ENCODE peak calls at places on chromosomes 4 and X, in nine cellular contexts. K is neural progenitor cell, C is fibroblast of mammary gland, W is astrocyte of the cerebellum, V is mesothelial cell of epicardium, U is natural killer cell, D is neural crest cell, Q is omental fat pad, M is IMR-90. R is an unnamed sample.

GRCh38 chr4:140256335-140256734 is 102.4 kb upstream of the MAML3 start:
- DNase-seq in K (no peak), W (no peak), C (peak), U (no peak), D (no peak), V (no peak), Q (no peak), M (peak), R (peak)

GRCh38 chr4:27366424-27366823 is 505.8 kb downstream of the STIM2 start:
- DNase-seq in W (peak), Q (no peak), V (no peak), D (no peak), M (no peak), C (peak), U (no peak), K (no peak), R (no peak)

GRCh38 chrX:77977518-77977917 is 8.1 kb upstream of the PGAM4 start:
- DNase-seq in V (no peak), W (no peak), C (no peak), Q (no peak), U (no peak), D (no peak), M (no peak), K (no peak), R (no peak)

GRCh38 chrX:129522184-129523059 is 868 bp downstream of the SMARCA1 start:
- DNase-seq in M (peak), K (peak), Q (no peak), D (peak), W (no peak), U (no peak), V (peak), C (peak), R (no peak)

GRCh38 chrX:43813898-43814297 is 68.4 kb downstream of the MAOB start:
- DNase-seq in D (peak), M (no peak), K (peak), U (no peak), W (no peak), V (no peak), C (peak), Q (no peak), R (no peak)

GRCh38 chrX:153460826-153461225 is 9.6 kb downstream of the HAUS7 start:
- DNase-seq in Q (no peak), C (peak), M (peak), U (peak), D (peak), K (peak), V (peak), W (no peak), R (peak)

GRCh38 chr4:53507671-53508286 is 83.5 kb downstream of the LNX1 start:
- DNase-seq in V (no peak), K (no peak), D (no peak), C (peak), U (no peak), M (peak), W (peak), Q (no peak), R (no peak)

GRCh38 chrX:125003746-125004446 is 315.8 kb upstream of the TEX13C start:
- DNase-seq in U (no peak), C (no peak), D (no peak), W (no peak), M (no peak), Q (no peak), V (no peak), K (no peak), R (no peak)

GRCh38 chrX:132294776-132295495 is 75.7 kb upstream of the RAP2C start:
- DNase-seq in C (no peak), M (no peak), U (no peak), V (no peak), W (no peak), K (no peak), Q (no peak), D (no peak), R (no peak)

GRCh38 chrX:9342581-9343051 is 122.2 kb upstream of the TBL1X start:
- DNase-seq in Q (no peak), W (no peak), K (peak), U (peak), V (peak), D (peak), C (peak), M (peak), R (peak)

GRCh38 chr4:118942465-118942864 is 53.8 kb downstream of the SYNPO2 start:
- DNase-seq in W (no peak), M (peak), V (no peak), C (peak), U (no peak), D (no peak), Q (no peak), K (no peak), R (peak)

GRCh38 chr4:81471361-81472248 is at the start of gene RASGEF1B:
- DNase-seq in D (peak), U (peak), K (peak), C (peak), M (peak), W (no peak), Q (peak), V (peak), R (peak)

GRCh38 chr4:7487998-7488671 is 53.4 kb upstream of the PSAPL1 start:
- DNase-seq in U (no peak), C (no peak), D (no peak), K (no peak), Q (no peak), V (no peak), M (no peak), W (no peak), R (no peak)

GRCh38 chrX:135009057-135009605 is 13.2 kb downstream of the RTL8B start:
- DNase-seq in W (no peak), K (no peak), V (no peak), D (no peak), C (no peak), M (no peak), Q (no peak), U (no peak), R (no peak)

GRCh38 chr4:7929530-7929951 is 10.1 kb downstream of the AFAP1 start:
- DNase-seq in W (no peak), M (no peak), U (no peak), Q (no peak), C (no peak), V (no peak), K (peak), D (no peak), R (no peak)

GRCh38 chr4:52863324-52863723 is 1.2 kb downstream of the RASL11B start:
- DNase-seq in C (no peak), W (no peak), K (peak), V (no peak), M (no peak), U (no peak), D (no peak), Q (no peak), R (no peak)

GRCh38 chr4:163330828-163331628 is 1.4 kb downstream of the NPY1R start:
- DNase-seq in Q (no peak), W (no peak), K (no peak), C (no peak), U (no peak), M (no peak), V (no peak), D (no peak), R (no peak)

GRCh38 chr4:56330691-56331090 is 56.6 kb downstream of the AASDH start:
- DNase-seq in Q (no peak), D (no peak), V (no peak), U (no peak), W (no peak), C (no peak), K (peak), M (peak), R (no peak)

GRCh38 chrX:3638280-3638873 is 75.1 kb downstream of the PRKX start:
- DNase-seq in V (peak), M (peak), U (no peak), D (peak), Q (peak), C (peak), K (peak), W (peak), R (no peak)

GRCh38 chr4:7299908-7300710 is 107.8 kb downstream of the SORCS2 start:
- DNase-seq in V (no peak), W (no peak), U (no peak), D (no peak), K (no peak), Q (no peak), M (no peak), C (no peak), R (no peak)

GRCh38 chr4:100208459-100208858 is 18.2 kb upstream of the DDIT4L start:
- DNase-seq in U (no peak), C (peak), K (no peak), Q (no peak), W (no peak), M (no peak), V (no peak), D (no peak), R (no peak)

GRCh38 chrX:113510586-113510985 is 670.0 kb upstream of the AMOT start:
- DNase-seq in V (no peak), Q (no peak), C (peak), K (no peak), M (no peak), D (no peak), W (no peak), U (no peak), R (no peak)

GRCh38 chr4:41305486-41305885 is 48.8 kb downstream of the UCHL1 start:
- DNase-seq in K (no peak), C (no peak), V (no peak), M (no peak), W (no peak), Q (no peak), U (no peak), D (no peak), R (no peak)

GRCh38 chr4:155966171-155966570 is 12.5 kb upstream of the CTSO start:
- DNase-seq in M (no peak), U (no peak), D (no peak), K (no peak), V (no peak), W (no peak), Q (no peak), C (no peak), R (no peak)

GRCh38 chr4:53591372-53591892 is at the start of gene LNX1:
- DNase-seq in K (peak), U (no peak), D (no peak), Q (no peak), W (no peak), V (peak), M (no peak), C (no peak), R (no peak)

GRCh38 chr4:179977378-179977777 is 2265.8 kb upstream of the TENM3 start:
- DNase-seq in D (no peak), C (no peak), M (no peak), W (no peak), K (no peak), V (no peak), Q (no peak), U (no peak), R (no peak)
- TF ChIP-seq CTCF in D (no peak), C (no peak), M (no peak), W (no peak), K (no peak), V (no peak), Q (no peak), U (no peak), R (no peak)

GRCh38 chr4:78644744-78645330 is 93.3 kb downstream of the ANXA3 start:
- DNase-seq in U (no peak), K (peak), M (peak), C (peak), D (peak), W (peak), V (no peak), Q (peak), R (peak)
- TF ChIP-seq CTCF in U (peak), K (peak), M (peak), C (peak), D (peak), W (peak), V (peak), Q (peak), R (peak)

DNA sequence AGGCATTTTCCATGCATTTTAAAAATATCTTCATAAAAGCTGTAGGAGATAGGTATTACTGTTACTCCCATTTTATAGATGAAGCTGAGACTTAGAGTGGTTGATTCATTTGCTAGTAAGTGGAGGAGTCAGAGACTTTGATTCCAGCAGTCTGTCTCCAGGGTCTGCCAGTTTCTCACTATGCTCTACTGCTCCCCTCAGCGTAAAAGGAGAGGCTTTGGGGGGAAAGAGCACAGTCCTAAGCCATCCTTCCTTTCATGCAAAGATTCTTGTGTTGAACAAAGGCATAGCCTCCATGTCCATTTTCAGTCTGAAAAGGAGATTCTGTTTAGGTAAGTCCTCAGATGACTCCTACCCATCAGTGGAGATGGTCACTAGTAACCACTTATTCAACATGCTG is 117.7 kb upstream of the TMEM150C start:
- DNase-seq in V (no peak), Q (no peak), W (no peak), U (no peak), C (no peak), D (no peak), M (no peak), K (peak), R (no peak)
- TF ChIP-seq CTCF in V (no peak), Q (no peak), W (no peak), U (no peak), C (no peak), D (no peak), M (no peak), K (peak), R (no peak)

DNA sequence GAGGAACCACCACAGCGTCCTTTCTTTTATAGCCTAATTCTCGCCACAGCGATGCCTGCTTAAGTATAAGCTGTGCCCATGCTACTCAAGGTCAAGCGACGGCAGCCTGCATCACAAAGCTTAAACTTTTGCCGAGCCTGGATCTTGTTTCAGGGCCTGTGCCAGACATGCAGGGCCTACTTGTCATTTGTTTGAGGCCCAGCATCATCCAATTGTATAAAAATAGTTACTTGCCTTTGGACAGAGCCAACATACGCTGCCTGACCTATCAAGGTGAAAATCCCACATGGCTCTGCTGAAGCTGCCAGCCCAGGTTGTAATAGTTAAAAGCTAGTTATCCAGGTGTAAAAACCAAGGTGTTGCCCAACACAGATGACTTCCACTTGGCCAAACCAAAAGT is 107.1 kb downstream of the TMEM131L start:
- DNase-seq in W (no peak), U (no peak), D (no peak), K (no peak), C (no peak), V (no peak), M (no peak), Q (no peak), R (no peak)
- TF ChIP-seq CTCF in W (no peak), U (no peak), D (no peak), K (no peak), C (no peak), V (no peak), M (no peak), Q (no peak), R (no peak)

R was measured in CD14-positive monocyte.